ENCODE peak calls at places on chromosomes 6 and 20, in seven cellular contexts. D is AG04450, A is right lobe of liver, W is MM.1S, C is GM23338, V is neural progenitor cell, M is pancreas. G is an unnamed sample.

GRCh38 chr6:35736293-35736894 is 438 bp upstream of the ARMC12 start:
- DNase-seq in C (peak), W (peak), A (peak), V (peak), D (no peak), M (peak), G (peak)

GRCh38 chr6:15990179-15990578 is 138.7 kb upstream of the MYLIP start:
- DNase-seq in W (peak), V (no peak), A (no peak), C (no peak), M (no peak), D (no peak), G (no peak)

GRCh38 chr6:41584668-41585205 is 38.6 kb downstream of the FOXP4 start:
- DNase-seq in A (peak), C (peak), V (peak), D (no peak), M (peak), W (no peak), G (peak)

GRCh38 chr6:83270971-83271714 is 78.0 kb downstream of the RWDD2A start:
- DNase-seq in M (no peak), C (no peak), V (no peak), D (peak), W (no peak), A (no peak), G (no peak)

GRCh38 chr6:33206027-33206863 is 1.8 kb downstream of the HSD17B8 start:
- DNase-seq in V (no peak), W (no peak), D (no peak), C (no peak), M (no peak), A (no peak), G (no peak)

GRCh38 chr20:48313346-48313745 is 514.5 kb downstream of the PREX1 start:
- DNase-seq in W (no peak), D (no peak), M (no peak), V (no peak), A (no peak), C (no peak), G (no peak)

GRCh38 chr20:59265298-59265697 is 35.1 kb upstream of the EDN3 start:
- DNase-seq in A (no peak), D (no peak), C (no peak), W (no peak), V (no peak), M (no peak), G (no peak)

GRCh38 chr6:51855310-51856082 is 231.9 kb downstream of the PKHD1 start:
- DNase-seq in C (peak), V (peak), D (peak), W (peak), A (no peak), M (no peak), G (peak)

GRCh38 chr20:37519508-37520416 is 1.3 kb upstream of the NNAT start:
- DNase-seq in M (no peak), A (no peak), V (peak), W (no peak), D (no peak), C (peak), G (peak)

GRCh38 chr6:20757761-20758160 is 223.5 kb downstream of the CDKAL1 start:
- DNase-seq in A (no peak), D (no peak), V (no peak), W (no peak), C (no peak), M (no peak), G (no peak)

GRCh38 chr20:10666221-10667076 is 7.3 kb downstream of the JAG1 start:
- DNase-seq in A (no peak), D (no peak), V (no peak), W (no peak), M (no peak), C (no peak), G (no peak)

GRCh38 chr20:10665791-10666190 is 8.0 kb downstream of the JAG1 start:
- DNase-seq in V (peak), C (no peak), M (no peak), D (no peak), A (no peak), W (no peak), G (no peak)

GRCh38 chr20:10667077-10667401 is 6.8 kb downstream of the JAG1 start:
- DNase-seq in M (peak), A (no peak), V (peak), C (no peak), D (no peak), W (no peak), G (no peak)

GRCh38 chr20:10668677-10669368 is 5.0 kb downstream of the JAG1 start:
- DNase-seq in D (no peak), V (no peak), C (no peak), W (no peak), A (no peak), M (no peak), G (no peak)

DNA sequence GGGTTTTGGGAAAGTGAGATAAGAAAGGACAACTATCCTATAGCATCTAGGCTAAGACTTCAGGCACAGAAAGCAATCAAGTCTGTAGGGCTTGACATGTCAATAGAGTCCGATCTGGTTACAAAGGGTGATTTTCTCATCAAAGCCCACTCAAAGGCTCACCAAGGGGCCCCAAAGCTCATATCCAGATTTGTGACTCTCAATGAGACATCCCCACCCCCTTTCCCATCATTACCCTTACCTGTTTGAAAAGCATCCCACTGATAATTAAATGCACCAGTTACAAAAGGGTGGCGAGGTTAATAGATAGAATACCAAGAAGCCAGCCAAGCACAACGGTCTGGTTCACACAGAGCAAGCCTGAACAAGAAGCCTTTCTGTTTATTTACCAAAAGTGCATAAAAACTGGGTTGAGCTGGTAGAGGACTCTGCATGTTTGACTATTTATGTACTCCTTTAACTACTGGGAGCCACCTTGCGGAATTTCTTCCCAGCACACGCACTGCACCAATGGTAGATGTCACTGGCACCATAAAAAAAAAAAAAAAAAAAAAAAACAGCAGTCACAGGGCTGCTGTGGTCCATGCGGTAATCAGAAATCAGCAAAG is 6.1 kb downstream of the JAG1 start:
- DNase-seq in C (no peak), W (no peak), V (peak), D (no peak), A (no peak), M (no peak), G (no peak)
- H3K4me3 ChIP-seq in C (no peak), W (no peak), V (peak), D (no peak), A (no peak), M (no peak), G (no peak)

DNA sequence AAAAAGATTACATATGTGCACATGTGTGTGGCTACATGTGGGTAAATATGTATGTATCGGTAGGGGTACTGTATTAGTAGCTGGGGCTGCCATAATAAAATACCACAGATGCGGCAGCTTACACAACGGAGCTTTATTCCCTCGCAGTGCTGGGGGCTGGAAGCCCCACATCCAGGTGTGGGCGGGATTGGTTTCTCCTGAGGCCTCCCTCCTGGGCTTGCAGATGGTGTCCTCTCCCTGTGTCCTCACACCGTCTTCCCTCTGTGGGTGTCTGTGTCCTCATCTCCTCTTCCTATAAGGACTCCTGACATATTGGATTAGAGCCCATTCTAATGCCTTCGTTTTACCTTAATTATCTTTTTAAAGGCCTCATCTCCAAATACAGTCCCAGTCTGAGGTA is 97.7 kb downstream of the LY86 start:
- DNase-seq in W (no peak), M (no peak), V (no peak), D (no peak), C (no peak), A (no peak), G (no peak)
- H3K4me3 ChIP-seq in W (peak), M (peak), V (peak), D (no peak), C (peak), A (peak), G (no peak)

GRCh38 chr20:21513881-21514540 is at the start of gene NKX2-2:
- DNase-seq in D (no peak), M (no peak), V (peak), W (no peak), A (no peak), C (peak), G (peak)

GRCh38 chr20:21516180-21516567 is 2.3 kb upstream of the NKX2-2 start:
- DNase-seq in W (no peak), D (no peak), V (peak), M (no peak), A (no peak), C (no peak), G (no peak)

GRCh38 chr20:21515300-21516179 is 1.7 kb upstream of the NKX2-2 start:
- DNase-seq in D (no peak), A (no peak), V (peak), C (peak), M (no peak), W (no peak), G (peak)

GRCh38 chr20:21513181-21513663 is 642 bp downstream of the NKX2-2 start:
- DNase-seq in D (no peak), V (peak), M (no peak), A (no peak), W (no peak), C (peak), G (peak)

GRCh38 chr20:21514553-21515251 is 838 bp upstream of the NKX2-2 start:
- DNase-seq in M (no peak), W (no peak), V (peak), A (no peak), D (no peak), C (peak), G (peak)
- H3K4me3 ChIP-seq in M (peak), W (no peak), V (peak), A (no peak), D (no peak), C (peak), G (peak)

GRCh38 chr6:90457867-90458259 is 129.0 kb downstream of the MAP3K7 start:
- DNase-seq in V (no peak), D (no peak), W (no peak), M (no peak), C (no peak), A (no peak), G (no peak)

GRCh38 chr6:90459225-90459758 is 127.6 kb downstream of the MAP3K7 start:
- DNase-seq in V (no peak), A (no peak), W (no peak), C (no peak), D (no peak), M (no peak), G (no peak)

GRCh38 chr6:90460067-90460466 is 126.8 kb downstream of the MAP3K7 start:
- DNase-seq in A (no peak), V (no peak), W (no peak), M (no peak), D (no peak), C (no peak), G (no peak)

GRCh38 chr6:90456001-90456400 is 130.9 kb downstream of the MAP3K7 start:
- DNase-seq in C (no peak), D (no peak), W (no peak), M (no peak), V (no peak), A (no peak), G (no peak)

DNA sequence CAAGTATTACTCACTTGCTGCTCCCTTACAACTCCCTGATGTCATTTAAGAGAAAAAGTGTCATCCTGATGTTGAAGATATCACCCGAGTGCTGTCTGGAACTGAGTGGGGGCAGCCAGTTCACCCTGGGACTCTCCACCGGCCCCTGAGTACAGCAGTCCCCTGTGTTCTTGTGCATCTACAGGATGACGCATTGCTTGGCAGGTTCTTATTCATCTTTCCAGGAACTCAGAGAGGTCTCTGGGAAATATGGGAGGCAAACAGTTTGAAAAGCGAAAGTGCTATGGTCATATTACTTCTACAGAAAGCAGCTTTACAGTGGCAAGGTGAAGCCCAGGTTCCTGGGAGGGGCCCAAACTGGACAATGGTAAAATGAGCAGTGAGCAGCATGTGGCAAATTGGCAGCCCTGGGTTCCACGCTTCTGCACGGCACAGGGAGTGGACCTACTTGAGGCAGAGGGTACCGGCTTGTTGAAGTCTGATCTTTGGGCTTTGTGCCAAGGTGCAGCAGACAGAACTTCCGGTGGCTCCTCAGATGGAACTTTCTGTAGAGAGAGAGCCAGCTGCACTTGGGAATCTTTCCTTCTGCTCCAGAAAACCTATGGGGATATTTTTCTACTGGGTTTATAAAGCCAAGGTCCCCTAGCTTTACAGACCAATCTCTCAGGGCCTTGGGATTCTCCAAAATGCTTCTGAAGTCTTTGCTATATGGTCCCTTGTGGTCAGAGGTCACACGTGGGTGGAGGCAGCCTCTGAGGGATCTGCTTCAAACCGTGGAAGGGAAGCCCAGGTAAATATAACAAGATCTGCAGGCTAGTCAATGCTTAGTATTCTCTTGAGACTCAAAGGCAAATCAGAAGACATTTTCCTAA is 128.3 kb downstream of the MAP3K7 start:
- DNase-seq in M (no peak), C (no peak), D (no peak), W (no peak), V (no peak), A (no peak), G (no peak)
- H3K4me3 ChIP-seq in M (no peak), C (no peak), D (no peak), W (no peak), V (no peak), A (no peak), G (no peak)

DNA sequence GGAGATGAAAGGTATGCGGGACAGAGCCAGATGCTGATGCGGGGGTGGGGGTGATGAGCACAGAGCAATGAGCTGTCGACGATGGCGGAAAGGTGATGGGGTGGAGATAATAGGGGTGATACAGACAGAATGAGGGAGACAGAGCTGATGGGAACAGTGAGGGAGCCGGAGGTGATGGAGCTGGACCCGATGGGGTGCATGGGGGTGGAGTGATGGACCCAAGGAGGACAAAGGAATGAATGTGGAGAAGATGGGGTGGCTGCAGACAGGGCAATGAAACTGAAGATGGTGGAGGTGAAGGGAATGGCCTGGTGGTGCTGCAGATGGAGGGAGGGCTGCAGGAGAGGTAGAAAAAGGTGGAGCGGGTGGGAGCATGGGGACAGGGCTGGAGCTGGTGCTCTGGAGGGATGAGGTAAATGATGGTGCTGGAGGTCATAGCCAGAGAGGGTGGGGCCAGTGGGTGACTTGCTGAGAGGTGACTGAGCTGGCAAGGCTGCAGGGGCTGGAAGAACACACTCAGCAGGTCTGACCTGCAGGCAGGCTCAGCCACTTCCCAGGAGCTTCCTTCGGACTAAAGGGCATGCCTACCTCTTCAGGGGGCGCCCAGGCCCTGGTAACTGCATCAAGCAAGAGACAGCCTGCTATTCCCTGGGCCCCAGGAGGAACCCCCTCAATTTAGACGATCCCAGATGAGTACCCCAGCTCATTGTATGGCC is 6.0 kb upstream of the FOXS1 start:
- DNase-seq in D (no peak), V (no peak), A (no peak), C (no peak), M (no peak), W (no peak), G (no peak)
- H3K4me3 ChIP-seq in D (no peak), V (no peak), A (no peak), C (no peak), M (no peak), W (no peak), G (no peak)

GRCh38 chr6:28603920-28604319 is 78.2 kb downstream of the GPX5 start:
- DNase-seq in D (no peak), M (no peak), C (peak), V (peak), A (no peak), W (no peak), G (peak)
- H3K4me3 ChIP-seq in D (no peak), M (no peak), C (no peak), V (no peak), A (no peak), W (no peak), G (no peak)

DNA sequence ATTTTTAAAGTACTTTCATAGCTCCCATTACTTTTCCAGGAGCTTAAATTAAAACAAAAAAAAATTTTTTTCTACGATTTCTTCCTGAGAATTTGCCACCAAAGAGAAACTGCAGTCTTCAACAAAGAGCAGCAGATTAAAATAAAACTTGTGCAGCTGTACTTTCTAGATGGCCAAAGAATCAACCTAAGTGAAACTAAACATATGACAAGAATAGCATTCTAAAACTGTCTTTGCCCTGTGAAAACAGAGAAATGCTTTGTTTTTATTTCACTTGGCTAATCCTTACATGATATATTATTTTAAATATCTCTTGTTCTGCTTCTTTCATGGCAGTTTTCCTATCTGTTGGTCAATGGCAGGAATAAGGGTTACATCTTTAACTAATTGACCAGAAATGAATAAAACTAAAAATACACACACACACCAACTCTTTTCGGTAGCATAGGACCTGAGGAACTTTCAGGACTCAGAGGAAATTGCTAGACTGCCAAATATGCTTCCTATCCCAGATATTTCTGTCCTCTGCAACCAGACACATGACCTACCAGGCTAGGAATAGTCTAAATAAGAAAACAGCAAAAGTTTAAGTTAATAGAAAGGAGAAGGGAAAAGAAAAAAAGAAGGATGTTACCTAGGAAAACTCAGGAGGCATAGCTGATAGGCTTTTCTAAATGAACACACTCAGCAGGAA is 74.8 kb downstream of the MAP3K5 start:
- DNase-seq in M (no peak), W (peak), C (no peak), D (no peak), A (no peak), V (no peak), G (no peak)
- H3K4me3 ChIP-seq in M (no peak), W (peak), C (no peak), D (no peak), A (no peak), V (no peak), G (no peak)

GRCh38 chr20:62474585-62475026 is 1.2 kb downstream of the GATA5 start:
- DNase-seq in C (no peak), A (no peak), D (no peak), V (no peak), W (no peak), M (no peak), G (no peak)
- H3K4me3 ChIP-seq in C (peak), A (no peak), D (no peak), V (peak), W (no peak), M (no peak), G (peak)

GRCh38 chr6:106514281-106514885 is 114.9 kb downstream of the RTN4IP1 start:
- DNase-seq in V (no peak), M (no peak), C (no peak), W (no peak), D (no peak), A (no peak), G (no peak)
- H3K4me3 ChIP-seq in V (no peak), M (no peak), C (no peak), W (no peak), D (no peak), A (no peak), G (no peak)